ENCODE peak calls at places on chromosome 3, in ten cellular contexts. J is CD8-positive, alpha-beta T cell; S is AG04450; D is left ventricle myocardium inferior; A is heart right ventricle; P is bronchial epithelial cell; X is dorsolateral prefrontal cortex; T is astrocyte of the cerebellum; U is mammary epithelial cell; G is colonic mucosa. Z is an unnamed sample.
A peak's percentile ranks its signal among the peaks of the same experiment; 100 is the strongest.

GRCh38 chr3:149596136-149596770 is 61.6 kb downstream of the WWTR1 start:
- DNase-seq in A (no peak), G (no peak), S (no peak), J (no peak), P (peak; percentile 43), T (no peak), D (no peak), U (no peak), X (no peak), Z (no peak)

GRCh38 chr3:152458725-152459515 is 190.2 kb downstream of the MBNL1 start:
- DNase-seq in J (no peak), P (no peak), D (no peak), T (peak; percentile 23), S (no peak), G (no peak), X (no peak), U (no peak), A (no peak), Z (no peak)

GRCh38 chr3:178754852-178755510 is 218.7 kb downstream of the KCNMB2 start:
- DNase-seq in D (no peak), S (no peak), J (no peak), X (no peak), G (no peak), U (no peak), P (no peak), T (no peak), A (no peak), Z (no peak)

GRCh38 chr3:129892857-129893615 is 475 bp downstream of the TMCC1 start:
- DNase-seq in T (no peak), D (peak; percentile 76), J (peak; percentile 74), A (peak; percentile 80), X (peak; percentile 79), P (no peak), S (no peak), U (peak; percentile 41), G (peak; percentile 56), Z (no peak)

GRCh38 chr3:57998366-57999283 is 9.6 kb upstream of the FLNB start:
- DNase-seq in T (no peak), S (no peak), D (no peak), X (no peak), A (no peak), U (peak; percentile 76), G (peak; percentile 71), P (peak; percentile 61), J (no peak), Z (no peak)

GRCh38 chr3:77303943-77304778 is 264.3 kb downstream of the ROBO2 start:
- DNase-seq in P (no peak), U (no peak), G (no peak), T (no peak), S (no peak), X (no peak), A (no peak), J (no peak), D (no peak), Z (no peak)

GRCh38 chr3:155244206-155244605 is 49.3 kb downstream of the STRIT1 start:
- DNase-seq in S (no peak), X (no peak), G (no peak), J (no peak), U (no peak), A (no peak), P (no peak), T (no peak), D (no peak), Z (no peak)

GRCh38 chr3:24137958-24138875 is 193.1 kb downstream of the NR1D2 start:
- DNase-seq in D (no peak), J (no peak), U (peak; percentile 64), S (no peak), G (no peak), T (no peak), A (no peak), X (no peak), P (peak; percentile 55), Z (no peak)

GRCh38 chr3:80470433-80470832 is 702.6 kb upstream of the ROBO1 start:
- DNase-seq in U (no peak), T (no peak), S (no peak), J (no peak), P (no peak), X (no peak), A (no peak), G (no peak), D (no peak), Z (no peak)

GRCh38 chr3:196677353-196677752 is 34.7 kb downstream of the CEP19 start:
- DNase-seq in S (no peak), T (no peak), A (no peak), G (no peak), D (no peak), X (no peak), P (no peak), J (no peak), U (no peak), Z (no peak)

GRCh38 chr3:18338827-18339226 is 86.3 kb downstream of the SATB1 start:
- DNase-seq in D (no peak), A (no peak), U (no peak), G (no peak), T (no peak), S (no peak), P (no peak), X (no peak), J (no peak), Z (no peak)

GRCh38 chr3:85821130-85821756 is 862.5 kb downstream of the CADM2 start:
- DNase-seq in G (peak; percentile 22), P (peak; percentile 38), A (no peak), X (no peak), U (peak; percentile 14), T (peak; percentile 12), J (no peak), D (no peak), S (no peak), Z (no peak)

GRCh38 chr3:136075816-136076215 is 110.3 kb downstream of the PPP2R3A start:
- DNase-seq in J (no peak), D (no peak), X (no peak), P (no peak), A (no peak), U (no peak), T (no peak), G (no peak), S (no peak), Z (no peak)

DNA sequence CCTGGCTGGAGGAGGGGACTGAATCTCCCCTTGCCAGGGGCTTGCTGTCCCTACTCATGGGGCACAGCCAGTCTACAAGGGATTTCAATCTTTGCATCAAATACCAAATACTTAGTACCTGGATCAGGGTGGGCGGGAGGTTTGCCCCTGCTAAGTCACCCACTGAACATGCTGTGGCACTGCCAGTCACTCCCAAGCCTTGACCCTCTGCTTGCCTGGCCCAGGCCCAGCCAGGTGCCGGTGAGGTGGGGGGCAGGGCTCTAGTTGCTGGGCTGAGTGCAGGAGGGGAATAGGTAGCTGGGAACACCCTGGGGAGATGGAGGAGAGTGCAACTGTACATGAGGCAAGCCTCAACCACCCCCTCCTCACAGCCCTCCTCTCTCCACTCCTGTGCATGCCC is 136.3 kb upstream of the LRTM1 start:
- DNase-seq in J (no peak), P (no peak), U (no peak), G (no peak), T (no peak), X (no peak), S (no peak), A (no peak), D (no peak), Z (no peak)
- H3K4me3 ChIP-seq in J (no peak overlapping the region), P (no peak overlapping the region), U (no peak overlapping the region), G (no peak overlapping the region), T (no peak overlapping the region), X (no peak overlapping the region), S (no peak overlapping the region), A (no peak overlapping the region), D (no peak overlapping the region), Z (no peak overlapping the region)

GRCh38 chr3:94643400-94643799 is 580.5 kb downstream of the NSUN3 start:
- DNase-seq in J (no peak), U (no peak), P (no peak), D (no peak), S (no peak), X (no peak), G (no peak), T (no peak), A (no peak), Z (no peak)
- TF ChIP-seq CTCF in J (no peak), U (no peak), P (no peak), D (no peak), S (no peak), X (no peak), G (no peak), T (no peak), A (no peak), Z (no peak)

GRCh38 chr3:61606196-61606595 is 44.8 kb downstream of the PTPRG start:
- DNase-seq in G (no peak), A (no peak), J (no peak), P (no peak), D (no peak), U (no peak), S (no peak), X (no peak), T (no peak), Z (no peak)

GRCh38 chr3:61608072-61608471 is 46.7 kb downstream of the PTPRG start:
- DNase-seq in X (no peak), D (no peak), U (no peak), G (no peak), S (no peak), T (no peak), P (no peak), A (no peak), J (no peak), Z (no peak)

GRCh38 chr3:61602466-61602865 is 41.1 kb downstream of the PTPRG start:
- DNase-seq in S (no peak), J (no peak), D (no peak), U (no peak), G (no peak), T (no peak), A (no peak), X (no peak), P (no peak), Z (no peak)

GRCh38 chr3:61608711-61609110 is 47.3 kb downstream of the PTPRG start:
- DNase-seq in P (no peak), U (no peak), T (no peak), J (no peak), X (no peak), G (no peak), D (no peak), A (no peak), S (no peak), Z (no peak)

DNA sequence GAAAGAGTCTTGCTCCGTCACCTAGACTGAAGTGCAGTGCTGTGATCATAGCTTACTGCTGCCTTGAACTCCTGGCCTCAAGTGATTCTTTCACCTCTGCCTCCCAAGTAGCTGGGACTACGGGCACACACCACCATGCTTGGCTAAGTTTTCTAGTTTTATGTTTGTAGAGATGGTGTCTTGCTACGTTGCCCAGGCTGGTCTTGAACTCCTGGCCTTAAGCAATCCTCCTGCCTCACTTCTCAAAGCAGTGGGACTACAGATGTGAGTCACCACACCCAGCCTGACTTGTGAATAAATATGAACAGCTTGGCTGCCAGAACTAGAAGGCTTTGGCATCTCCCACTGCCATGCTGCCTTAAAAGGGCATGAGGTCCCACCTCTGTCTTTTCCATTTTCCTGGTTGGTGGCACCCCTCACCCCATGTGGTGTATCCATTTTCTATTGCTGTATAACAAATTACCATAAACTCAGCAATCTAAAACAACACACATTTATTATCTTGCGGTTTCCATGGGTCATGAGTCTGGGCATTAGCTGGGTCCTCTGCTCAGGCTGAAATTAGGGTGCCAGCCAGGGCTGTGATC is 44.3 kb downstream of the PTPRG start:
- DNase-seq in G (no peak), S (no peak), X (no peak), A (no peak), T (no peak), P (no peak), J (no peak), D (no peak), U (no peak), Z (no peak)
- H3K4me3 ChIP-seq in G (no peak overlapping the region), S (no peak overlapping the region), X (no peak overlapping the region), A (no peak overlapping the region), T (no peak overlapping the region), P (no peak overlapping the region), J (no peak overlapping the region), D (no peak overlapping the region), U (no peak overlapping the region), Z (no peak overlapping the region)

GRCh38 chr3:156477306-156477705 is 77.6 kb downstream of the SSR3 start:
- DNase-seq in U (no peak), A (no peak), D (no peak), J (no peak), G (no peak), P (no peak), T (peak; percentile 49), S (peak; percentile 18), X (no peak), Z (no peak)
- TF ChIP-seq CTCF in U (no peak), A (no peak), D (no peak), J (no peak), G (no peak), P (no peak), T (no peak), S (no peak), X (no peak), Z (no peak)